ENCODE peak calls at places on chromosomes 13 and 19, in nine cellular contexts. One of them, this sample, is unnamed.

GRCh38 chr19:12603714-12604113 is 6.9 kb downstream of the ZNF490 start:
- DNase-seq in ovary: no peak
- DNase-seq in uterus: no peak
- DNase-seq in fibroblast of mammary gland: no peak
- DNase-seq in AG04450: no peak
- DNase-seq in neuronal stem cell: no peak
- DNase-seq in GM23248: no peak
- DNase-seq in left ventricle myocardium inferior: no peak
- DNase-seq in AG10803: peak
- DNase-seq in this sample: peak

GRCh38 chr19:47284324-47284899 is 9.7 kb downstream of the INAFM1 start:
- DNase-seq in ovary: no peak
- DNase-seq in uterus: no peak
- DNase-seq in fibroblast of mammary gland: peak
- DNase-seq in AG04450: peak
- DNase-seq in neuronal stem cell: peak
- DNase-seq in GM23248: peak
- DNase-seq in left ventricle myocardium inferior: no peak
- DNase-seq in AG10803: peak
- DNase-seq in this sample: peak

GRCh38 chr19:3178377-3178972 is at the start of gene S1PR4:
- DNase-seq in ovary: no peak
- DNase-seq in uterus: no peak
- DNase-seq in fibroblast of mammary gland: no peak
- DNase-seq in AG04450: no peak
- DNase-seq in neuronal stem cell: no peak
- DNase-seq in GM23248: no peak
- DNase-seq in left ventricle myocardium inferior: no peak
- DNase-seq in AG10803: no peak
- DNase-seq in this sample: no peak

GRCh38 chr13:67416047-67416925 is 186.2 kb upstream of the PCDH9 start:
- DNase-seq in ovary: no peak
- DNase-seq in uterus: no peak
- DNase-seq in fibroblast of mammary gland: peak
- DNase-seq in AG04450: peak
- DNase-seq in neuronal stem cell: peak
- DNase-seq in GM23248: peak
- DNase-seq in left ventricle myocardium inferior: no peak
- DNase-seq in AG10803: peak
- DNase-seq in this sample: peak

GRCh38 chr13:112066624-112067004 is 335 bp upstream of the SOX1 start:
- DNase-seq in ovary: no peak
- DNase-seq in uterus: no peak
- DNase-seq in fibroblast of mammary gland: no peak
- DNase-seq in AG04450: no peak
- DNase-seq in neuronal stem cell: peak
- DNase-seq in GM23248: peak
- DNase-seq in left ventricle myocardium inferior: peak
- DNase-seq in AG10803: peak
- DNase-seq in this sample: peak

GRCh38 chr13:41854758-41855157 is 106.2 kb downstream of the VWA8 start:
- DNase-seq in ovary: no peak
- DNase-seq in uterus: no peak
- DNase-seq in fibroblast of mammary gland: no peak
- DNase-seq in AG04450: no peak
- DNase-seq in neuronal stem cell: no peak
- DNase-seq in GM23248: no peak
- DNase-seq in left ventricle myocardium inferior: no peak
- DNase-seq in AG10803: no peak
- DNase-seq in this sample: no peak

GRCh38 chr19:10288662-10289166 is 1.0 kb upstream of the ICAM5 start:
- DNase-seq in ovary: no peak
- DNase-seq in uterus: no peak
- DNase-seq in fibroblast of mammary gland: peak
- DNase-seq in AG04450: no peak
- DNase-seq in neuronal stem cell: no peak
- DNase-seq in GM23248: peak
- DNase-seq in left ventricle myocardium inferior: no peak
- DNase-seq in AG10803: no peak
- DNase-seq in this sample: peak

GRCh38 chr13:36154567-36155231 is 23.5 kb upstream of the DCLK1 start:
- DNase-seq in ovary: no peak
- DNase-seq in uterus: no peak
- DNase-seq in fibroblast of mammary gland: no peak
- DNase-seq in AG04450: no peak
- DNase-seq in neuronal stem cell: peak
- DNase-seq in GM23248: peak
- DNase-seq in left ventricle myocardium inferior: peak
- DNase-seq in AG10803: no peak
- DNase-seq in this sample: no peak

GRCh38 chr19:2702170-2703076 is at the start of gene GNG7:
- DNase-seq in ovary: peak
- DNase-seq in uterus: peak
- DNase-seq in fibroblast of mammary gland: peak
- DNase-seq in AG04450: no peak
- DNase-seq in neuronal stem cell: peak
- DNase-seq in GM23248: peak
- DNase-seq in left ventricle myocardium inferior: peak
- DNase-seq in AG10803: peak
- DNase-seq in this sample: peak

GRCh38 chr19:16258440-16258903 is 60.8 kb downstream of the AP1M1 start:
- DNase-seq in ovary: no peak
- DNase-seq in uterus: peak
- DNase-seq in fibroblast of mammary gland: no peak
- DNase-seq in AG04450: no peak
- DNase-seq in neuronal stem cell: no peak
- DNase-seq in GM23248: no peak
- DNase-seq in left ventricle myocardium inferior: peak
- DNase-seq in AG10803: no peak
- DNase-seq in this sample: no peak

GRCh38 chr13:27372896-27373295 is 51.5 kb upstream of the GTF3A start:
- DNase-seq in ovary: no peak
- DNase-seq in uterus: no peak
- DNase-seq in fibroblast of mammary gland: no peak
- DNase-seq in AG04450: no peak
- DNase-seq in neuronal stem cell: no peak
- DNase-seq in GM23248: peak
- DNase-seq in left ventricle myocardium inferior: no peak
- DNase-seq in AG10803: no peak
- DNase-seq in this sample: no peak

GRCh38 chr13:114115191-114115671 is 17.2 kb downstream of the RASA3 start:
- DNase-seq in ovary: peak
- DNase-seq in uterus: peak
- DNase-seq in fibroblast of mammary gland: peak
- DNase-seq in AG04450: peak
- DNase-seq in neuronal stem cell: no peak
- DNase-seq in GM23248: peak
- DNase-seq in left ventricle myocardium inferior: no peak
- DNase-seq in AG10803: peak
- DNase-seq in this sample: no peak

GRCh38 chr19:18415177-18415867 is 3.9 kb upstream of the SSBP4 start:
- DNase-seq in ovary: peak
- DNase-seq in uterus: peak
- DNase-seq in fibroblast of mammary gland: peak
- DNase-seq in AG04450: no peak
- DNase-seq in neuronal stem cell: no peak
- DNase-seq in GM23248: peak
- DNase-seq in left ventricle myocardium inferior: peak
- DNase-seq in AG10803: peak
- DNase-seq in this sample: no peak

GRCh38 chr19:12481781-12482504 is 2.7 kb downstream of the ZNF709 start:
- DNase-seq in ovary: no peak
- DNase-seq in uterus: no peak
- DNase-seq in fibroblast of mammary gland: no peak
- DNase-seq in AG04450: no peak
- DNase-seq in neuronal stem cell: no peak
- DNase-seq in GM23248: no peak
- DNase-seq in left ventricle myocardium inferior: no peak
- DNase-seq in AG10803: no peak
- DNase-seq in this sample: no peak

GRCh38 chr13:104937881-104938280 is 1597.6 kb downstream of the EFNB2 start:
- DNase-seq in ovary: no peak
- DNase-seq in uterus: no peak
- DNase-seq in fibroblast of mammary gland: no peak
- DNase-seq in AG04450: no peak
- DNase-seq in neuronal stem cell: no peak
- DNase-seq in GM23248: no peak
- DNase-seq in left ventricle myocardium inferior: no peak
- DNase-seq in AG10803: no peak
- DNase-seq in this sample: no peak

GRCh38 chr19:43501661-43502418 is 2.7 kb downstream of the PHLDB3 start:
- DNase-seq in ovary: peak
- DNase-seq in uterus: no peak
- DNase-seq in fibroblast of mammary gland: no peak
- DNase-seq in AG04450: no peak
- DNase-seq in neuronal stem cell: peak
- DNase-seq in GM23248: no peak
- DNase-seq in left ventricle myocardium inferior: no peak
- DNase-seq in AG10803: no peak
- DNase-seq in this sample: no peak

GRCh38 chr19:14113762-14114414 is 3.7 kb downstream of the PRKACA start:
- DNase-seq in ovary: peak
- DNase-seq in uterus: no peak
- DNase-seq in fibroblast of mammary gland: no peak
- DNase-seq in AG04450: no peak
- DNase-seq in neuronal stem cell: no peak
- DNase-seq in GM23248: no peak
- DNase-seq in left ventricle myocardium inferior: peak
- DNase-seq in AG10803: no peak
- DNase-seq in this sample: peak

GRCh38 chr13:109729031-109729870 is 57.1 kb downstream of the IRS2 start:
- DNase-seq in ovary: no peak
- DNase-seq in uterus: no peak
- DNase-seq in fibroblast of mammary gland: no peak
- DNase-seq in AG04450: no peak
- DNase-seq in neuronal stem cell: peak
- DNase-seq in GM23248: peak
- DNase-seq in left ventricle myocardium inferior: no peak
- DNase-seq in AG10803: no peak
- DNase-seq in this sample: no peak

GRCh38 chr19:44848805-44849457 is 2.8 kb downstream of the NECTIN2 start:
- DNase-seq in ovary: peak
- DNase-seq in uterus: no peak
- DNase-seq in fibroblast of mammary gland: no peak
- DNase-seq in AG04450: no peak
- DNase-seq in neuronal stem cell: peak
- DNase-seq in GM23248: peak
- DNase-seq in left ventricle myocardium inferior: no peak
- DNase-seq in AG10803: no peak
- DNase-seq in this sample: no peak

GRCh38 chr19:17902701-17903100 is 30.1 kb upstream of the CCDC124 start:
- DNase-seq in ovary: no peak
- DNase-seq in uterus: no peak
- DNase-seq in fibroblast of mammary gland: peak
- DNase-seq in AG04450: peak
- DNase-seq in neuronal stem cell: no peak
- DNase-seq in GM23248: peak
- DNase-seq in left ventricle myocardium inferior: no peak
- DNase-seq in AG10803: peak
- DNase-seq in this sample: no peak

GRCh38 chr13:23087884-23088283 is 92.9 kb upstream of the SGCG start:
- DNase-seq in ovary: no peak
- DNase-seq in uterus: no peak
- DNase-seq in fibroblast of mammary gland: peak
- DNase-seq in AG04450: no peak
- DNase-seq in neuronal stem cell: no peak
- DNase-seq in GM23248: peak
- DNase-seq in left ventricle myocardium inferior: no peak
- DNase-seq in AG10803: peak
- DNase-seq in this sample: peak

GRCh38 chr13:112131081-112131739 is 64.3 kb downstream of the SOX1 start:
- DNase-seq in ovary: no peak
- DNase-seq in uterus: no peak
- DNase-seq in fibroblast of mammary gland: no peak
- DNase-seq in AG04450: no peak
- DNase-seq in neuronal stem cell: no peak
- DNase-seq in GM23248: no peak
- DNase-seq in left ventricle myocardium inferior: no peak
- DNase-seq in AG10803: no peak
- DNase-seq in this sample: no peak

GRCh38 chr13:78658630-78659449 is at the start of gene OBI1:
- DNase-seq in ovary: peak
- DNase-seq in uterus: peak
- DNase-seq in fibroblast of mammary gland: peak
- DNase-seq in AG04450: peak
- DNase-seq in neuronal stem cell: peak
- DNase-seq in GM23248: peak
- DNase-seq in left ventricle myocardium inferior: peak
- DNase-seq in AG10803: peak
- DNase-seq in this sample: peak

GRCh38 chr19:51341066-51341465 is 873 bp downstream of the VSIG10L start:
- DNase-seq in ovary: peak
- DNase-seq in uterus: no peak
- DNase-seq in fibroblast of mammary gland: no peak
- DNase-seq in AG04450: no peak
- DNase-seq in neuronal stem cell: no peak
- DNase-seq in GM23248: no peak
- DNase-seq in left ventricle myocardium inferior: no peak
- DNase-seq in AG10803: no peak
- DNase-seq in this sample: no peak
- H3K4me3 ChIP-seq in ovary: no peak
- H3K4me3 ChIP-seq in uterus: no peak
- H3K4me3 ChIP-seq in fibroblast of mammary gland: no peak
- H3K4me3 ChIP-seq in AG04450: no peak
- H3K4me3 ChIP-seq in neuronal stem cell: peak
- H3K4me3 ChIP-seq in GM23248: no peak
- H3K4me3 ChIP-seq in left ventricle myocardium inferior: no peak
- H3K4me3 ChIP-seq in AG10803: no peak
- H3K4me3 ChIP-seq in this sample: no peak

GRCh38 chr19:29001006-29001921 is 211.7 kb downstream of the UQCRFS1 start:
- DNase-seq in ovary: peak
- DNase-seq in uterus: peak
- DNase-seq in fibroblast of mammary gland: no peak
- DNase-seq in AG04450: no peak
- DNase-seq in neuronal stem cell: no peak
- DNase-seq in GM23248: peak
- DNase-seq in left ventricle myocardium inferior: no peak
- DNase-seq in AG10803: peak
- DNase-seq in this sample: no peak
- H3K4me3 ChIP-seq in ovary: no peak
- H3K4me3 ChIP-seq in uterus: no peak
- H3K4me3 ChIP-seq in fibroblast of mammary gland: no peak
- H3K4me3 ChIP-seq in AG04450: no peak
- H3K4me3 ChIP-seq in neuronal stem cell: no peak
- H3K4me3 ChIP-seq in GM23248: no peak
- H3K4me3 ChIP-seq in left ventricle myocardium inferior: no peak
- H3K4me3 ChIP-seq in AG10803: peak
- H3K4me3 ChIP-seq in this sample: no peak

GRCh38 chr19:52945652-52946321 is 16.9 kb downstream of the ZNF816 start:
- DNase-seq in ovary: no peak
- DNase-seq in uterus: no peak
- DNase-seq in fibroblast of mammary gland: no peak
- DNase-seq in AG04450: no peak
- DNase-seq in neuronal stem cell: no peak
- DNase-seq in GM23248: no peak
- DNase-seq in left ventricle myocardium inferior: no peak
- DNase-seq in AG10803: no peak
- DNase-seq in this sample: no peak
- H3K4me3 ChIP-seq in ovary: no peak
- H3K4me3 ChIP-seq in uterus: no peak
- H3K4me3 ChIP-seq in fibroblast of mammary gland: no peak
- H3K4me3 ChIP-seq in AG04450: no peak
- H3K4me3 ChIP-seq in neuronal stem cell: no peak
- H3K4me3 ChIP-seq in GM23248: no peak
- H3K4me3 ChIP-seq in left ventricle myocardium inferior: peak
- H3K4me3 ChIP-seq in AG10803: no peak
- H3K4me3 ChIP-seq in this sample: no peak

GRCh38 chr19:35246466-35247096 is 2.2 kb upstream of the LSR start:
- DNase-seq in ovary: no peak
- DNase-seq in uterus: no peak
- DNase-seq in fibroblast of mammary gland: no peak
- DNase-seq in AG04450: no peak
- DNase-seq in neuronal stem cell: no peak
- DNase-seq in GM23248: no peak
- DNase-seq in left ventricle myocardium inferior: no peak
- DNase-seq in AG10803: no peak
- DNase-seq in this sample: no peak
- H3K4me3 ChIP-seq in ovary: no peak
- H3K4me3 ChIP-seq in uterus: no peak
- H3K4me3 ChIP-seq in fibroblast of mammary gland: no peak
- H3K4me3 ChIP-seq in AG04450: no peak
- H3K4me3 ChIP-seq in neuronal stem cell: no peak
- H3K4me3 ChIP-seq in GM23248: no peak
- H3K4me3 ChIP-seq in left ventricle myocardium inferior: no peak
- H3K4me3 ChIP-seq in AG10803: no peak
- H3K4me3 ChIP-seq in this sample: no peak

This sample was measured in Jurkat, Clone E6-1.